ENCODE peak calls at places on chromosomes 5 and 9, in nine cellular contexts. J, P, M, Y, H, A, K, W and V are unnamed samples.

GRCh38 chr5:107602896-107603295 is 67.8 kb downstream of the EFNA5 start:
- DNase-seq in J (no peak), P (no peak), M (no peak), Y (no peak), H (peak), A (no peak), K (no peak), W (no peak), V (no peak)

GRCh38 chr5:71894091-71894490 is 175.0 kb downstream of the CARTPT start:
- DNase-seq in J (no peak), P (no peak), M (no peak), Y (no peak), H (no peak), A (no peak), K (no peak), W (no peak), V (no peak)

GRCh38 chr5:69492391-69493234 is at the start of gene OCLN:
- DNase-seq in J (no peak), P (peak), M (no peak), Y (no peak), H (no peak), A (no peak), K (no peak), W (no peak), V (no peak)

GRCh38 chr5:178213748-178214151 is 9.4 kb downstream of the HNRNPAB start:
- DNase-seq in J (no peak), P (no peak), M (no peak), Y (no peak), H (no peak), A (no peak), K (no peak), W (no peak), V (no peak)

GRCh38 chr5:143471666-143472411 is 68.4 kb upstream of the NR3C1 start:
- DNase-seq in J (no peak), P (no peak), M (no peak), Y (no peak), H (no peak), A (no peak), K (no peak), W (no peak), V (no peak)

GRCh38 chr9:134208310-134208841 is 44.0 kb upstream of the RNU6ATAC start:
- DNase-seq in J (no peak), P (no peak), M (no peak), Y (peak), H (no peak), A (no peak), K (no peak), W (peak), V (no peak)

GRCh38 chr5:161411156-161411555 is 135.4 kb downstream of the GABRB2 start:
- DNase-seq in J (no peak), P (no peak), M (no peak), Y (no peak), H (no peak), A (no peak), K (no peak), W (no peak), V (no peak)

GRCh38 chr5:142120247-142120935 is 11.8 kb downstream of the NDFIP1 start:
- DNase-seq in J (no peak), P (no peak), M (peak), Y (no peak), H (no peak), A (no peak), K (no peak), W (no peak), V (no peak)

GRCh38 chr5:121292664-121293063 is 559.0 kb upstream of the FTMT start:
- DNase-seq in J (no peak), P (no peak), M (peak), Y (no peak), H (no peak), A (no peak), K (no peak), W (no peak), V (no peak)

GRCh38 chr5:68315679-68316271 is 100.2 kb downstream of the PIK3R1 start:
- DNase-seq in J (no peak), P (peak), M (no peak), Y (no peak), H (no peak), A (no peak), K (peak), W (no peak), V (peak)

GRCh38 chr5:163705983-163706771 is 200.8 kb downstream of the MAT2B start:
- DNase-seq in J (no peak), P (no peak), M (no peak), Y (no peak), H (peak), A (no peak), K (no peak), W (no peak), V (no peak)

GRCh38 chr5:149611327-149611726 is 30.0 kb downstream of the ARHGEF37 start:
- DNase-seq in J (no peak), P (no peak), M (no peak), Y (peak), H (no peak), A (no peak), K (no peak), W (no peak), V (no peak)

GRCh38 chr5:18800293-18801025 is 1166.2 kb downstream of the TAF11L14 start:
- DNase-seq in J (no peak), P (no peak), M (no peak), Y (no peak), H (no peak), A (no peak), K (no peak), W (no peak), V (no peak)

GRCh38 chr9:6938447-6938846 is 180.7 kb downstream of the KDM4C start:
- DNase-seq in J (peak), P (no peak), M (no peak), Y (peak), H (peak), A (no peak), K (no peak), W (no peak), V (no peak)

GRCh38 chr5:149452665-149453617 is 73.8 kb upstream of the IL17B start:
- DNase-seq in J (peak), P (no peak), M (no peak), Y (peak), H (no peak), A (no peak), K (no peak), W (no peak), V (no peak)

GRCh38 chr9:99511723-99512122 is 289.6 kb downstream of the SEC61B start:
- DNase-seq in J (no peak), P (no peak), M (no peak), Y (no peak), H (no peak), A (no peak), K (no peak), W (no peak), V (no peak)

GRCh38 chr9:110015759-110016158 is 192.2 kb downstream of the C9orf152 start:
- DNase-seq in J (peak), P (no peak), M (no peak), Y (peak), H (no peak), A (no peak), K (no peak), W (no peak), V (no peak)

GRCh38 chr9:89815903-89816573 is 211.2 kb downstream of the GADD45G start:
- DNase-seq in J (no peak), P (no peak), M (no peak), Y (no peak), H (no peak), A (no peak), K (no peak), W (no peak), V (no peak)

GRCh38 chr5:90709323-90710148 is 150.9 kb downstream of the ADGRV1 start:
- DNase-seq in J (peak), P (no peak), M (peak), Y (peak), H (no peak), A (no peak), K (no peak), W (peak), V (no peak)

GRCh38 chr9:35827486-35827885 is 1.0 kb downstream of the FAM221B start:
- DNase-seq in J (no peak), P (no peak), M (no peak), Y (no peak), H (no peak), A (no peak), K (no peak), W (no peak), V (no peak)

GRCh38 chr9:38507587-38507986 is 83.3 kb upstream of the IGFBPL1 start:
- DNase-seq in J (no peak), P (no peak), M (no peak), Y (no peak), H (no peak), A (no peak), K (no peak), W (no peak), V (no peak)

GRCh38 chr5:151221574-151221973 is 2.3 kb downstream of the CCDC69 start:
- DNase-seq in J (no peak), P (no peak), M (no peak), Y (peak), H (no peak), A (no peak), K (peak), W (no peak), V (no peak)

GRCh38 chr5:93620487-93621339 is 37.7 kb downstream of the NR2F1 start:
- DNase-seq in J (no peak), P (no peak), M (no peak), Y (peak), H (peak), A (peak), K (peak), W (peak), V (peak)

GRCh38 chr5:132411382-132411925 is 41.9 kb downstream of the SLC22A5 start:
- DNase-seq in J (no peak), P (no peak), M (no peak), Y (no peak), H (no peak), A (peak), K (peak), W (peak), V (no peak)

GRCh38 chr5:177957241-177957640 is 38.8 kb downstream of the PROP1 start:
- DNase-seq in J (no peak), P (no peak), M (no peak), Y (no peak), H (no peak), A (no peak), K (no peak), W (no peak), V (no peak)

GRCh38 chr9:121895274-121895835 is 197.8 kb downstream of the TTLL11 start:
- DNase-seq in J (no peak), P (no peak), M (no peak), Y (no peak), H (no peak), A (no peak), K (no peak), W (no peak), V (no peak)

GRCh38 chr5:124057161-124057814 is 545.3 kb downstream of the CSNK1G3 start:
- DNase-seq in J (no peak), P (no peak), M (peak), Y (peak), H (no peak), A (no peak), K (no peak), W (peak), V (no peak)

GRCh38 chr5:141870226-141870625 is 8.0 kb downstream of the PCDH1 start:
- DNase-seq in J (no peak), P (no peak), M (no peak), Y (no peak), H (no peak), A (no peak), K (no peak), W (no peak), V (no peak)

GRCh38 chr5:1027631-1028441 is 19.2 kb downstream of the NKD2 start:
- DNase-seq in J (no peak), P (no peak), M (no peak), Y (no peak), H (no peak), A (no peak), K (no peak), W (no peak), V (no peak)

GRCh38 chr9:11149065-11149464 is 536.3 kb upstream of the PTPRD start:
- DNase-seq in J (no peak), P (no peak), M (no peak), Y (no peak), H (no peak), A (no peak), K (no peak), W (no peak), V (no peak)

GRCh38 chr5:77366717-77367500 is 125.2 kb downstream of the WDR41 start:
- DNase-seq in J (no peak), P (no peak), M (no peak), Y (no peak), H (no peak), A (no peak), K (no peak), W (no peak), V (no peak)

GRCh38 chr5:127019928-127020327 is 10.4 kb downstream of the MARCHF3 start:
- DNase-seq in J (no peak), P (no peak), M (no peak), Y (no peak), H (peak), A (no peak), K (no peak), W (no peak), V (no peak)

GRCh38 chr9:35102465-35102768 is 514 bp downstream of the STOML2 start:
- DNase-seq in J (no peak), P (no peak), M (no peak), Y (peak), H (no peak), A (no peak), K (no peak), W (no peak), V (no peak)

GRCh38 chr9:98989036-98990000 is 45.6 kb downstream of the COL15A1 start:
- DNase-seq in J (peak), P (no peak), M (no peak), Y (peak), H (no peak), A (no peak), K (no peak), W (no peak), V (no peak)

GRCh38 chr5:31238497-31238896 is 45.0 kb downstream of the CDH6 start:
- DNase-seq in J (no peak), P (no peak), M (no peak), Y (no peak), H (no peak), A (no peak), K (no peak), W (no peak), V (no peak)